ENCODE peak calls at places on chromosomes 13 and 19, in eight cellular contexts. X is psoas muscle; T is tibial nerve; L is hypothalamus; D is anterior cingulate cortex; R is DMS53; S is NCI-H1092 treated with DMSO at 0.1 percent for 48 hours; Q is effector memory CD4-positive, alpha-beta T cell. K is an unnamed sample.

GRCh38 chr19:11587302-11587972 is 9.8 kb upstream of the ZNF627 start:
- DNase-seq in X (peak; percentile 81), T (peak; percentile 90), L (no peak), D (peak; percentile 57), R (peak; percentile 75), S (peak; percentile 83), Q (peak; percentile 65), K (peak; percentile 87)

GRCh38 chr19:45250216-45250831 is 747 bp upstream of the MARK4 start:
- DNase-seq in X (no peak), T (no peak), L (no peak), D (no peak), R (peak; percentile 30), S (no peak), Q (no peak), K (no peak)

GRCh38 chr13:32687275-32687674 is 101.0 kb downstream of the PDS5B start:
- DNase-seq in X (no peak), T (no peak), L (no peak), D (no peak), R (no peak), S (no peak), Q (no peak), K (no peak)

GRCh38 chr13:24097667-24098066 is 62.9 kb upstream of the SPATA13 start:
- DNase-seq in X (no peak), T (no peak), L (no peak), D (no peak), R (no peak), S (no peak), Q (no peak), K (no peak)

GRCh38 chr19:48737360-48737998 is 2.9 kb downstream of the RASIP1 start:
- DNase-seq in X (no peak), T (no peak), L (no peak), D (no peak), R (peak; percentile 41), S (no peak), Q (no peak), K (no peak)

GRCh38 chr13:32837307-32837972 is 178.8 kb upstream of the KL start:
- DNase-seq in X (no peak), T (no peak), L (no peak), D (no peak), R (peak; percentile 51), S (peak; percentile 23), Q (no peak), K (no peak)

GRCh38 chr19:4066682-4067395 is at the start of gene ZBTB7A:
- DNase-seq in X (peak; percentile 91), T (peak; percentile 77), L (peak; percentile 54), D (peak; percentile 68), R (peak; percentile 80), S (peak; percentile 62), Q (peak; percentile 78), K (peak; percentile 91)

GRCh38 chr19:56350416-56351045 is 35.9 kb upstream of the ZSCAN5A start:
- DNase-seq in X (no peak), T (peak; percentile 74), L (no peak), D (no peak), R (peak; percentile 75), S (peak; percentile 23), Q (peak; percentile 32), K (peak; percentile 50)

GRCh38 chr13:99013951-99014350 is 36.1 kb upstream of the DOCK9 start:
- DNase-seq in X (no peak), T (no peak), L (no peak), D (no peak), R (no peak), S (no peak), Q (no peak), K (no peak)

GRCh38 chr19:18967358-18968146 is 26.5 kb upstream of the HOMER3 start:
- DNase-seq in X (peak; percentile 83), T (peak; percentile 57), L (no peak), D (no peak), R (no peak), S (no peak), Q (no peak), K (peak; percentile 42)

GRCh38 chr19:58261968-58262921 is 16.5 kb upstream of the ZNF8 start:
- DNase-seq in X (no peak), T (no peak), L (no peak), D (no peak), R (peak; percentile 49), S (no peak), Q (no peak), K (no peak)

GRCh38 chr13:90564096-90564495 is 783.4 kb upstream of the MIR17HG start:
- DNase-seq in X (no peak), T (no peak), L (no peak), D (no peak), R (no peak), S (no peak), Q (no peak), K (no peak)

GRCh38 chr19:40365613-40366401 is 17.3 kb downstream of the PLD3 start:
- DNase-seq in X (no peak), T (peak; percentile 56), L (no peak), D (peak; percentile 61), R (no peak), S (no peak), Q (no peak), K (peak; percentile 77)

GRCh38 chr19:40804783-40805242 is 5.8 kb downstream of the EGLN2 start:
- DNase-seq in X (no peak), T (no peak), L (no peak), D (no peak), R (no peak), S (no peak), Q (no peak), K (no peak)

GRCh38 chr13:35514801-35515502 is 38.5 kb upstream of the MAB21L1 start:
- DNase-seq in X (no peak), T (no peak), L (no peak), D (no peak), R (no peak), S (no peak), Q (no peak), K (no peak)

GRCh38 chr13:76790519-76791289 is 95.5 kb downstream of the KCTD12 start:
- DNase-seq in X (no peak), T (no peak), L (no peak), D (no peak), R (peak; percentile 47), S (no peak), Q (no peak), K (no peak)

GRCh38 chr13:36453518-36453917 is 21.2 kb downstream of the CCNA1 start:
- DNase-seq in X (no peak), T (no peak), L (no peak), D (no peak), R (peak; percentile 65), S (peak; percentile 20), Q (no peak), K (no peak)

GRCh38 chr13:20908714-20909497 is 6.4 kb upstream of the XPO4 start:
- DNase-seq in X (no peak), T (no peak), L (no peak), D (no peak), R (no peak), S (no peak), Q (no peak), K (no peak)

K was measured in testis.